ENCODE peak calls at places on chromosome X, in eight cellular contexts. U is CD8-positive, alpha-beta T cell; R is bronchial epithelial cell; X is GM12865; M is breast epithelium; Y is fibroblast of lung; J is IMR-90; H is AG10803. V is an unnamed sample.

GRCh38 chrX:119698835-119699234 is 5.9 kb upstream of the SEPTIN6 start:
- DNase-seq in U (no peak), R (peak), X (peak), M (no peak), Y (peak), J (peak), H (peak), V (peak)

GRCh38 chrX:139930923-139931645 is 1.8 kb downstream of the ATP11C start:
- DNase-seq in U (peak), R (no peak), X (peak), M (no peak), Y (peak), J (no peak), H (no peak), V (no peak)

GRCh38 chrX:150226223-150226965 is 136.7 kb upstream of the MAMLD1 start:
- DNase-seq in U (no peak), R (no peak), X (no peak), M (no peak), Y (no peak), J (no peak), H (no peak), V (no peak)

GRCh38 chrX:32408389-32408788 is 803.0 kb downstream of the DMD start:
- DNase-seq in U (no peak), R (peak), X (peak), M (no peak), Y (no peak), J (no peak), H (no peak), V (no peak)

GRCh38 chrX:39450578-39450977 is 647.2 kb downstream of the BCOR start:
- DNase-seq in U (no peak), R (no peak), X (no peak), M (no peak), Y (no peak), J (no peak), H (no peak), V (no peak)

GRCh38 chrX:154381271-154381670 is 2.2 kb downstream of the EMD start:
- DNase-seq in U (no peak), R (no peak), X (no peak), M (no peak), Y (no peak), J (no peak), H (no peak), V (no peak)

GRCh38 chrX:44494357-44494756 is 48.3 kb downstream of the FUNDC1 start:
- DNase-seq in U (no peak), R (no peak), X (no peak), M (no peak), Y (no peak), J (no peak), H (no peak), V (no peak)

GRCh38 chrX:39337461-39337860 is 536.2 kb downstream of the MID1IP1 start:
- DNase-seq in U (no peak), R (no peak), X (no peak), M (no peak), Y (no peak), J (no peak), H (no peak), V (no peak)

GRCh38 chrX:112470551-112470950 is 209.2 kb downstream of the LHFPL1 start:
- DNase-seq in U (no peak), R (no peak), X (no peak), M (no peak), Y (no peak), J (no peak), H (no peak), V (no peak)

GRCh38 chrX:49995021-49995731 is 72.8 kb downstream of the CLCN5 start:
- DNase-seq in U (no peak), R (peak), X (no peak), M (no peak), Y (peak), J (peak), H (peak), V (peak)

GRCh38 chrX:54452920-54453319 is 12.7 kb downstream of the TSR2 start:
- DNase-seq in U (no peak), R (no peak), X (peak), M (no peak), Y (peak), J (peak), H (peak), V (no peak)

GRCh38 chrX:69493193-69493592 is 10.9 kb upstream of the NALF2 start:
- DNase-seq in U (no peak), R (peak), X (peak), M (no peak), Y (no peak), J (no peak), H (no peak), V (no peak)

GRCh38 chrX:115018944-115019343 is 1.5 kb upstream of the IL13RA2 start:
- DNase-seq in U (no peak), R (peak), X (no peak), M (no peak), Y (peak), J (no peak), H (peak), V (peak)

GRCh38 chrX:10395643-10396042 is 224.7 kb downstream of the MID1 start:
- DNase-seq in U (no peak), R (no peak), X (no peak), M (no peak), Y (no peak), J (no peak), H (no peak), V (no peak)
- H3K4me3 ChIP-seq in U (no peak), R (no peak), X (no peak), M (no peak), Y (no peak), J (no peak), H (no peak), V (no peak)

GRCh38 chrX:38260231-38260630 is 39.6 kb upstream of the SRPX start:
- DNase-seq in U (no peak), R (peak), X (peak), M (no peak), Y (no peak), J (peak), H (no peak), V (no peak)
- TF ChIP-seq CTCF in U (no peak), R (peak), X (peak), M (no peak), Y (peak), J (peak), H (peak), V (peak)

GRCh38 chrX:46576458-46576857 is 2.9 kb downstream of the CHST7 start:
- DNase-seq in U (no peak), R (no peak), X (no peak), M (no peak), Y (peak), J (no peak), H (peak), V (peak)
- H3K4me3 ChIP-seq in U (no peak), R (no peak), X (peak), M (peak), Y (peak), J (peak), H (peak), V (peak)

DNA sequence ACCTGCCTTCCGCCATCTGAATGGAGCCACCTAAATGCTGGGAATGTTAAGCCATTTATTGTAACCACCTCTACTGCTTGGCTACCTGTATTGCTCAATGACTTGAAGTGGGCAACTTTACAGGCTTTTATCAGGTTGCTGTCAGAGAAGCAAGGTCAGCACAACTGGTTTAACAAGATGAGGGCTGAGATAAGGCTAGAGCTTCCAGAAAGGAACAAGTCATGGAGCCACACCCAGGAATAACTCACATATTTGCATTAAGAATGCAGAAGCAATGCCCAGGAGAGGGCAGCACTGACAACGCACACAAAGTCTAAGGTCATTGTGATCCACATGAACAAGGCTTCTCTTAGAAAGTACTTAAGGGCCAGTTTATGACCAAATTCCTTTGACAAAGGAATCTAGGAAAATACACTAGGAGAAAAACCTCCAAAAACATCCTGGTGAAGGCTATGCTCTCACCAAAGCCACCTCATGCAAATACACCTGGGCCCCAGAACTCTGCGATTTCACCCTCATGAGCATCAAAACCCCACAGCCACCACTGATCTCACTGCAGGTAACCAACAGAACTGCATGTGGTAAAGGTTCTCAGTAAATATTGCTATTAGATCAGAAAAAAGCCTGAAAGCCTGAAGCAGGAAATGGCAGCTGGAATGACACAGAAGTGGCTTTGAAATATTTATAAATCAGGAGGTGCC is 15.0 kb upstream of the STS start:
- DNase-seq in U (no peak), R (peak), X (peak), M (peak), Y (peak), J (peak), H (peak), V (peak)
- TF ChIP-seq CTCF in U (no peak), R (peak), X (peak), M (peak), Y (peak), J (peak), H (peak), V (peak)

V was measured in foreskin fibroblast.